ENCODE peak calls at places on chromosomes 16 and 17, in nine cellular contexts. One of them, this sample, is unnamed.

GRCh38 chr16:73306901-73307413 is 259.0 kb upstream of the ZFHX3 start:
- DNase-seq in mammary epithelial cell: no peak
- DNase-seq in colonic mucosa: no peak
- DNase-seq in activated CD4-positive, alpha-beta T cell treated with anti-CD3 and anti-CD28 coated beads for 48 hours: no peak
- DNase-seq in fibroblast of pulmonary artery: no peak
- DNase-seq in NCI-H510A treated with DMSO at 0.1 percent for 48 hours: no peak
- DNase-seq in NCI-H2107: no peak
- DNase-seq in GM12892: no peak
- DNase-seq in BE2C: no peak
- DNase-seq in this sample: no peak

GRCh38 chr16:51888021-51888420 is 658.9 kb downstream of the TOX3 start:
- DNase-seq in mammary epithelial cell: peak; percentile 74
- DNase-seq in colonic mucosa: no peak
- DNase-seq in activated CD4-positive, alpha-beta T cell treated with anti-CD3 and anti-CD28 coated beads for 48 hours: no peak
- DNase-seq in fibroblast of pulmonary artery: no peak
- DNase-seq in NCI-H510A treated with DMSO at 0.1 percent for 48 hours: no peak
- DNase-seq in NCI-H2107: no peak
- DNase-seq in GM12892: no peak
- DNase-seq in BE2C: no peak
- DNase-seq in this sample: no peak

GRCh38 chr17:42436401-42436800 is 13.3 kb upstream of the CAVIN1 start:
- DNase-seq in mammary epithelial cell: peak; percentile 76
- DNase-seq in colonic mucosa: no peak
- DNase-seq in activated CD4-positive, alpha-beta T cell treated with anti-CD3 and anti-CD28 coated beads for 48 hours: no peak
- DNase-seq in fibroblast of pulmonary artery: peak; percentile 99
- DNase-seq in NCI-H510A treated with DMSO at 0.1 percent for 48 hours: no peak
- DNase-seq in NCI-H2107: no peak
- DNase-seq in GM12892: no peak
- DNase-seq in BE2C: no peak
- DNase-seq in this sample: no peak

GRCh38 chr17:68100000-68100641 is 64.6 kb downstream of the KPNA2 start:
- DNase-seq in mammary epithelial cell: no peak
- DNase-seq in colonic mucosa: no peak
- DNase-seq in activated CD4-positive, alpha-beta T cell treated with anti-CD3 and anti-CD28 coated beads for 48 hours: no peak
- DNase-seq in fibroblast of pulmonary artery: no peak
- DNase-seq in NCI-H510A treated with DMSO at 0.1 percent for 48 hours: no peak
- DNase-seq in NCI-H2107: no peak
- DNase-seq in GM12892: no peak
- DNase-seq in BE2C: no peak
- DNase-seq in this sample: no peak

GRCh38 chr17:350706-351435 is 1.7 kb downstream of the RPH3AL start:
- DNase-seq in mammary epithelial cell: peak; percentile 47
- DNase-seq in colonic mucosa: peak; percentile 94
- DNase-seq in activated CD4-positive, alpha-beta T cell treated with anti-CD3 and anti-CD28 coated beads for 48 hours: no peak
- DNase-seq in fibroblast of pulmonary artery: peak; percentile 56
- DNase-seq in NCI-H510A treated with DMSO at 0.1 percent for 48 hours: no peak
- DNase-seq in NCI-H2107: no peak
- DNase-seq in GM12892: no peak
- DNase-seq in BE2C: no peak
- DNase-seq in this sample: no peak

GRCh38 chr17:37358098-37358829 is 17.5 kb upstream of the C17orf78 start:
- DNase-seq in mammary epithelial cell: peak; percentile 56
- DNase-seq in colonic mucosa: peak; percentile 67
- DNase-seq in activated CD4-positive, alpha-beta T cell treated with anti-CD3 and anti-CD28 coated beads for 48 hours: peak; percentile 70
- DNase-seq in fibroblast of pulmonary artery: peak; percentile 44
- DNase-seq in NCI-H510A treated with DMSO at 0.1 percent for 48 hours: peak; percentile 26
- DNase-seq in NCI-H2107: peak; percentile 45
- DNase-seq in GM12892: peak; percentile 36
- DNase-seq in BE2C: peak; percentile 84
- DNase-seq in this sample: peak; percentile 38

GRCh38 chr16:805474-805873 is 4.9 kb upstream of the GNG13 start:
- DNase-seq in mammary epithelial cell: no peak
- DNase-seq in colonic mucosa: no peak
- DNase-seq in activated CD4-positive, alpha-beta T cell treated with anti-CD3 and anti-CD28 coated beads for 48 hours: no peak
- DNase-seq in fibroblast of pulmonary artery: no peak
- DNase-seq in NCI-H510A treated with DMSO at 0.1 percent for 48 hours: no peak
- DNase-seq in NCI-H2107: no peak
- DNase-seq in GM12892: no peak
- DNase-seq in BE2C: no peak
- DNase-seq in this sample: no peak

GRCh38 chr16:67241008-67241900 is 6.0 kb downstream of the FHOD1 start:
- DNase-seq in mammary epithelial cell: peak; percentile 78
- DNase-seq in colonic mucosa: peak; percentile 81
- DNase-seq in activated CD4-positive, alpha-beta T cell treated with anti-CD3 and anti-CD28 coated beads for 48 hours: no peak
- DNase-seq in fibroblast of pulmonary artery: peak; percentile 74
- DNase-seq in NCI-H510A treated with DMSO at 0.1 percent for 48 hours: no peak
- DNase-seq in NCI-H2107: no peak
- DNase-seq in GM12892: no peak
- DNase-seq in BE2C: no peak
- DNase-seq in this sample: peak; percentile 66

GRCh38 chr17:8122391-8122922 is 1.4 kb downstream of the HES7 start:
- DNase-seq in mammary epithelial cell: peak; percentile 53
- DNase-seq in colonic mucosa: peak; percentile 44
- DNase-seq in activated CD4-positive, alpha-beta T cell treated with anti-CD3 and anti-CD28 coated beads for 48 hours: peak; percentile 45
- DNase-seq in fibroblast of pulmonary artery: no peak
- DNase-seq in NCI-H510A treated with DMSO at 0.1 percent for 48 hours: no peak
- DNase-seq in NCI-H2107: no peak
- DNase-seq in GM12892: no peak
- DNase-seq in BE2C: no peak
- DNase-seq in this sample: peak; percentile 39

GRCh38 chr16:84879569-84880487 is 60.0 kb downstream of the CRISPLD2 start:
- DNase-seq in mammary epithelial cell: peak; percentile 78
- DNase-seq in colonic mucosa: no peak
- DNase-seq in activated CD4-positive, alpha-beta T cell treated with anti-CD3 and anti-CD28 coated beads for 48 hours: no peak
- DNase-seq in fibroblast of pulmonary artery: no peak
- DNase-seq in NCI-H510A treated with DMSO at 0.1 percent for 48 hours: no peak
- DNase-seq in NCI-H2107: no peak
- DNase-seq in GM12892: no peak
- DNase-seq in BE2C: no peak
- DNase-seq in this sample: no peak

GRCh38 chr17:2396568-2397246 is 4.2 kb downstream of the MNT start:
- DNase-seq in mammary epithelial cell: peak; percentile 95
- DNase-seq in colonic mucosa: peak; percentile 95
- DNase-seq in activated CD4-positive, alpha-beta T cell treated with anti-CD3 and anti-CD28 coated beads for 48 hours: peak; percentile 70
- DNase-seq in fibroblast of pulmonary artery: peak; percentile 99
- DNase-seq in NCI-H510A treated with DMSO at 0.1 percent for 48 hours: peak; percentile 79
- DNase-seq in NCI-H2107: peak; percentile 58
- DNase-seq in GM12892: no peak
- DNase-seq in BE2C: peak; percentile 92
- DNase-seq in this sample: peak; percentile 80

GRCh38 chr17:3529817-3530741 is 27.5 kb downstream of the TRPV3 start:
- DNase-seq in mammary epithelial cell: no peak
- DNase-seq in colonic mucosa: peak; percentile 39
- DNase-seq in activated CD4-positive, alpha-beta T cell treated with anti-CD3 and anti-CD28 coated beads for 48 hours: no peak
- DNase-seq in fibroblast of pulmonary artery: peak; percentile 90
- DNase-seq in NCI-H510A treated with DMSO at 0.1 percent for 48 hours: no peak
- DNase-seq in NCI-H2107: no peak
- DNase-seq in GM12892: no peak
- DNase-seq in BE2C: no peak
- DNase-seq in this sample: no peak

GRCh38 chr17:1001640-1002411 is 4.9 kb downstream of the TIMM22 start:
- DNase-seq in mammary epithelial cell: no peak
- DNase-seq in colonic mucosa: peak; percentile 30
- DNase-seq in activated CD4-positive, alpha-beta T cell treated with anti-CD3 and anti-CD28 coated beads for 48 hours: no peak
- DNase-seq in fibroblast of pulmonary artery: peak; percentile 49
- DNase-seq in NCI-H510A treated with DMSO at 0.1 percent for 48 hours: no peak
- DNase-seq in NCI-H2107: no peak
- DNase-seq in GM12892: no peak
- DNase-seq in BE2C: no peak
- DNase-seq in this sample: no peak

GRCh38 chr16:4266372-4266771 is 6.5 kb downstream of the TFAP4 start:
- DNase-seq in mammary epithelial cell: no peak
- DNase-seq in colonic mucosa: no peak
- DNase-seq in activated CD4-positive, alpha-beta T cell treated with anti-CD3 and anti-CD28 coated beads for 48 hours: peak; percentile 24
- DNase-seq in fibroblast of pulmonary artery: peak; percentile 28
- DNase-seq in NCI-H510A treated with DMSO at 0.1 percent for 48 hours: no peak
- DNase-seq in NCI-H2107: no peak
- DNase-seq in GM12892: no peak
- DNase-seq in BE2C: peak; percentile 47
- DNase-seq in this sample: no peak

GRCh38 chr16:30065943-30066881 is 652 bp downstream of the ALDOA start:
- DNase-seq in mammary epithelial cell: peak; percentile 71
- DNase-seq in colonic mucosa: peak; percentile 52
- DNase-seq in activated CD4-positive, alpha-beta T cell treated with anti-CD3 and anti-CD28 coated beads for 48 hours: peak; percentile 61
- DNase-seq in fibroblast of pulmonary artery: peak; percentile 72
- DNase-seq in NCI-H510A treated with DMSO at 0.1 percent for 48 hours: no peak
- DNase-seq in NCI-H2107: no peak
- DNase-seq in GM12892: no peak
- DNase-seq in BE2C: peak; percentile 32
- DNase-seq in this sample: no peak

GRCh38 chr16:27745348-27745747 is 195.4 kb downstream of the KATNIP start:
- DNase-seq in mammary epithelial cell: no peak
- DNase-seq in colonic mucosa: no peak
- DNase-seq in activated CD4-positive, alpha-beta T cell treated with anti-CD3 and anti-CD28 coated beads for 48 hours: no peak
- DNase-seq in fibroblast of pulmonary artery: peak; percentile 59
- DNase-seq in NCI-H510A treated with DMSO at 0.1 percent for 48 hours: no peak
- DNase-seq in NCI-H2107: no peak
- DNase-seq in GM12892: no peak
- DNase-seq in BE2C: no peak
- DNase-seq in this sample: no peak

GRCh38 chr17:336110-337021 is 16.2 kb downstream of the RPH3AL start:
- DNase-seq in mammary epithelial cell: no peak
- DNase-seq in colonic mucosa: peak; percentile 74
- DNase-seq in activated CD4-positive, alpha-beta T cell treated with anti-CD3 and anti-CD28 coated beads for 48 hours: peak; percentile 49
- DNase-seq in fibroblast of pulmonary artery: no peak
- DNase-seq in NCI-H510A treated with DMSO at 0.1 percent for 48 hours: peak; percentile 58
- DNase-seq in NCI-H2107: peak; percentile 40
- DNase-seq in GM12892: no peak
- DNase-seq in BE2C: peak; percentile 22
- DNase-seq in this sample: no peak

GRCh38 chr16:52572656-52573055 is 25.7 kb upstream of the TOX3 start:
- DNase-seq in mammary epithelial cell: no peak
- DNase-seq in colonic mucosa: no peak
- DNase-seq in activated CD4-positive, alpha-beta T cell treated with anti-CD3 and anti-CD28 coated beads for 48 hours: no peak
- DNase-seq in fibroblast of pulmonary artery: no peak
- DNase-seq in NCI-H510A treated with DMSO at 0.1 percent for 48 hours: peak; percentile 65
- DNase-seq in NCI-H2107: peak; percentile 57
- DNase-seq in GM12892: no peak
- DNase-seq in BE2C: no peak
- DNase-seq in this sample: no peak

GRCh38 chr16:85978291-85978775 is 79.4 kb downstream of the IRF8 start:
- DNase-seq in mammary epithelial cell: no peak
- DNase-seq in colonic mucosa: no peak
- DNase-seq in activated CD4-positive, alpha-beta T cell treated with anti-CD3 and anti-CD28 coated beads for 48 hours: no peak
- DNase-seq in fibroblast of pulmonary artery: no peak
- DNase-seq in NCI-H510A treated with DMSO at 0.1 percent for 48 hours: no peak
- DNase-seq in NCI-H2107: no peak
- DNase-seq in GM12892: no peak
- DNase-seq in BE2C: no peak
- DNase-seq in this sample: no peak

GRCh38 chr16:31698901-31699300 is 171.2 kb downstream of the AHSP start:
- DNase-seq in mammary epithelial cell: no peak
- DNase-seq in colonic mucosa: no peak
- DNase-seq in activated CD4-positive, alpha-beta T cell treated with anti-CD3 and anti-CD28 coated beads for 48 hours: no peak
- DNase-seq in fibroblast of pulmonary artery: no peak
- DNase-seq in NCI-H510A treated with DMSO at 0.1 percent for 48 hours: no peak
- DNase-seq in NCI-H2107: no peak
- DNase-seq in GM12892: no peak
- DNase-seq in BE2C: no peak
- DNase-seq in this sample: no peak

GRCh38 chr16:396605-397004 is 394 bp upstream of the NME4 start:
- DNase-seq in mammary epithelial cell: no peak
- DNase-seq in colonic mucosa: no peak
- DNase-seq in activated CD4-positive, alpha-beta T cell treated with anti-CD3 and anti-CD28 coated beads for 48 hours: no peak
- DNase-seq in fibroblast of pulmonary artery: peak; percentile 56
- DNase-seq in NCI-H510A treated with DMSO at 0.1 percent for 48 hours: no peak
- DNase-seq in NCI-H2107: no peak
- DNase-seq in GM12892: no peak
- DNase-seq in BE2C: peak; percentile 68
- DNase-seq in this sample: peak; percentile 65

GRCh38 chr16:59385953-59386352 is 651.8 kb upstream of the GOT2 start:
- DNase-seq in mammary epithelial cell: peak; percentile 12
- DNase-seq in colonic mucosa: no peak
- DNase-seq in activated CD4-positive, alpha-beta T cell treated with anti-CD3 and anti-CD28 coated beads for 48 hours: no peak
- DNase-seq in fibroblast of pulmonary artery: peak; percentile 43
- DNase-seq in NCI-H510A treated with DMSO at 0.1 percent for 48 hours: no peak
- DNase-seq in NCI-H2107: no peak
- DNase-seq in GM12892: no peak
- DNase-seq in BE2C: no peak
- DNase-seq in this sample: no peak

GRCh38 chr16:15777533-15778203 is 79.2 kb downstream of the MYH11 start:
- DNase-seq in mammary epithelial cell: peak; percentile 19
- DNase-seq in colonic mucosa: no peak
- DNase-seq in activated CD4-positive, alpha-beta T cell treated with anti-CD3 and anti-CD28 coated beads for 48 hours: peak; percentile 11
- DNase-seq in fibroblast of pulmonary artery: peak; percentile 74
- DNase-seq in NCI-H510A treated with DMSO at 0.1 percent for 48 hours: peak; percentile 42
- DNase-seq in NCI-H2107: peak; percentile 3
- DNase-seq in GM12892: peak; percentile 19
- DNase-seq in BE2C: peak; percentile 58
- DNase-seq in this sample: peak; percentile 44

GRCh38 chr17:14559220-14559619 is 258.3 kb downstream of the HS3ST3B1 start:
- DNase-seq in mammary epithelial cell: no peak
- DNase-seq in colonic mucosa: no peak
- DNase-seq in activated CD4-positive, alpha-beta T cell treated with anti-CD3 and anti-CD28 coated beads for 48 hours: no peak
- DNase-seq in fibroblast of pulmonary artery: no peak
- DNase-seq in NCI-H510A treated with DMSO at 0.1 percent for 48 hours: no peak
- DNase-seq in NCI-H2107: no peak
- DNase-seq in GM12892: no peak
- DNase-seq in BE2C: no peak
- DNase-seq in this sample: no peak

GRCh38 chr17:80012156-80012555 is 23.5 kb downstream of the TBC1D16 start:
- DNase-seq in mammary epithelial cell: no peak
- DNase-seq in colonic mucosa: no peak
- DNase-seq in activated CD4-positive, alpha-beta T cell treated with anti-CD3 and anti-CD28 coated beads for 48 hours: no peak
- DNase-seq in fibroblast of pulmonary artery: no peak
- DNase-seq in NCI-H510A treated with DMSO at 0.1 percent for 48 hours: no peak
- DNase-seq in NCI-H2107: no peak
- DNase-seq in GM12892: no peak
- DNase-seq in BE2C: no peak
- DNase-seq in this sample: no peak

GRCh38 chr16:71542377-71542776 is 16.2 kb downstream of the CHST4 start:
- DNase-seq in mammary epithelial cell: peak; percentile 42
- DNase-seq in colonic mucosa: peak; percentile 68
- DNase-seq in activated CD4-positive, alpha-beta T cell treated with anti-CD3 and anti-CD28 coated beads for 48 hours: peak; percentile 81
- DNase-seq in fibroblast of pulmonary artery: peak; percentile 23
- DNase-seq in NCI-H510A treated with DMSO at 0.1 percent for 48 hours: no peak
- DNase-seq in NCI-H2107: no peak
- DNase-seq in GM12892: no peak
- DNase-seq in BE2C: peak; percentile 71
- DNase-seq in this sample: peak; percentile 67

GRCh38 chr17:70699408-70699807 is 530.1 kb downstream of the KCNJ2 start:
- DNase-seq in mammary epithelial cell: no peak
- DNase-seq in colonic mucosa: no peak
- DNase-seq in activated CD4-positive, alpha-beta T cell treated with anti-CD3 and anti-CD28 coated beads for 48 hours: no peak
- DNase-seq in fibroblast of pulmonary artery: no peak
- DNase-seq in NCI-H510A treated with DMSO at 0.1 percent for 48 hours: no peak
- DNase-seq in NCI-H2107: no peak
- DNase-seq in GM12892: no peak
- DNase-seq in BE2C: no peak
- DNase-seq in this sample: no peak

GRCh38 chr17:15261063-15261817 is 3.9 kb downstream of the PMP22 start:
- DNase-seq in mammary epithelial cell: peak; percentile 54
- DNase-seq in colonic mucosa: peak; percentile 43
- DNase-seq in activated CD4-positive, alpha-beta T cell treated with anti-CD3 and anti-CD28 coated beads for 48 hours: peak; percentile 37
- DNase-seq in fibroblast of pulmonary artery: peak; percentile 67
- DNase-seq in NCI-H510A treated with DMSO at 0.1 percent for 48 hours: peak; percentile 24
- DNase-seq in NCI-H2107: no peak
- DNase-seq in GM12892: no peak
- DNase-seq in BE2C: peak; percentile 62
- DNase-seq in this sample: peak; percentile 75

GRCh38 chr17:73949903-73950302 is 253.6 kb upstream of the RPL38 start:
- DNase-seq in mammary epithelial cell: no peak
- DNase-seq in colonic mucosa: no peak
- DNase-seq in activated CD4-positive, alpha-beta T cell treated with anti-CD3 and anti-CD28 coated beads for 48 hours: no peak
- DNase-seq in fibroblast of pulmonary artery: no peak
- DNase-seq in NCI-H510A treated with DMSO at 0.1 percent for 48 hours: no peak
- DNase-seq in NCI-H2107: no peak
- DNase-seq in GM12892: no peak
- DNase-seq in BE2C: no peak
- DNase-seq in this sample: no peak

GRCh38 chr17:82006468-82007227 is 16.0 kb downstream of the CENPX start:
- DNase-seq in mammary epithelial cell: no peak
- DNase-seq in colonic mucosa: no peak
- DNase-seq in activated CD4-positive, alpha-beta T cell treated with anti-CD3 and anti-CD28 coated beads for 48 hours: no peak
- DNase-seq in fibroblast of pulmonary artery: peak; percentile 62
- DNase-seq in NCI-H510A treated with DMSO at 0.1 percent for 48 hours: no peak
- DNase-seq in NCI-H2107: no peak
- DNase-seq in GM12892: no peak
- DNase-seq in BE2C: peak; percentile 73
- DNase-seq in this sample: no peak

GRCh38 chr17:16516594-16517018 is 24.6 kb upstream of the LRRC75A start:
- DNase-seq in mammary epithelial cell: peak; percentile 46
- DNase-seq in colonic mucosa: no peak
- DNase-seq in activated CD4-positive, alpha-beta T cell treated with anti-CD3 and anti-CD28 coated beads for 48 hours: no peak
- DNase-seq in fibroblast of pulmonary artery: peak; percentile 77
- DNase-seq in NCI-H510A treated with DMSO at 0.1 percent for 48 hours: no peak
- DNase-seq in NCI-H2107: no peak
- DNase-seq in GM12892: no peak
- DNase-seq in BE2C: peak; percentile 8
- DNase-seq in this sample: peak; percentile 39

This sample was measured in 8988T.